ENCODE peak calls at places on chromosomes 2 and 18, in eight cellular contexts. U is hepatocyte; Y is psoas muscle; P is lower lobe of right lung; S is Peyer's patch; A is left ventricle myocardium inferior; D is H9; G is CD4-positive, CD25-positive, alpha-beta regulatory T cell. O is an unnamed sample.
A peak's percentile ranks its signal among the peaks of the same experiment; 100 is the strongest.

GRCh38 chr2:31987454-31987853 is 23.4 kb downstream of the MEMO1 start:
- DNase-seq in U (no peak), Y (peak; percentile 27), P (no peak), S (no peak), A (no peak), D (no peak), G (no peak), O (no peak)

GRCh38 chr18:63307555-63308200 is 11.9 kb downstream of the BCL2 start:
- DNase-seq in U (no peak), Y (no peak), P (no peak), S (no peak), A (no peak), D (no peak), G (no peak), O (no peak)

GRCh38 chr2:263022-263738 is 652 bp downstream of the SH3YL1 start:
- DNase-seq in U (peak; percentile 34), Y (no peak), P (no peak), S (no peak), A (no peak), D (no peak), G (no peak), O (peak; percentile 48)

GRCh38 chr18:27942706-27943105 is 234.2 kb downstream of the CDH2 start:
- DNase-seq in U (no peak), Y (no peak), P (no peak), S (no peak), A (no peak), D (no peak), G (no peak), O (no peak)

GRCh38 chr2:10412380-10412779 is 35.7 kb downstream of the ODC1 start:
- DNase-seq in U (no peak), Y (no peak), P (no peak), S (no peak), A (no peak), D (peak; percentile 76), G (no peak), O (no peak)

GRCh38 chr18:38698108-38698507 is 1132.5 kb upstream of the CELF4 start:
- DNase-seq in U (no peak), Y (no peak), P (no peak), S (no peak), A (no peak), D (peak; percentile 39), G (no peak), O (no peak)

GRCh38 chr2:158979775-158980174 is 11.3 kb downstream of the TANC1 start:
- DNase-seq in U (no peak), Y (no peak), P (no peak), S (no peak), A (no peak), D (no peak), G (no peak), O (no peak)

GRCh38 chr2:207727256-207727655 is 15.8 kb downstream of the CCNYL1 start:
- DNase-seq in U (no peak), Y (no peak), P (no peak), S (no peak), A (no peak), D (no peak), G (no peak), O (no peak)

GRCh38 chr2:159506764-159507406 is 109.5 kb downstream of the BAZ2B start:
- DNase-seq in U (peak; percentile 34), Y (no peak), P (no peak), S (no peak), A (no peak), D (no peak), G (no peak), O (no peak)

GRCh38 chr18:2908166-2908945 is 61.5 kb downstream of the EMILIN2 start:
- DNase-seq in U (no peak), Y (no peak), P (no peak), S (no peak), A (no peak), D (no peak), G (no peak), O (no peak)

GRCh38 chr2:222655406-222655747 is 515 bp downstream of the FARSB start:
- DNase-seq in U (peak; percentile 48), Y (no peak), P (no peak), S (no peak), A (no peak), D (no peak), G (no peak), O (no peak)

GRCh38 chr18:48036641-48037421 is 106.4 kb upstream of the SMAD2 start:
- DNase-seq in U (no peak), Y (no peak), P (no peak), S (no peak), A (no peak), D (no peak), G (no peak), O (no peak)

GRCh38 chr2:64905338-64906024 is 83.7 kb upstream of the SLC1A4 start:
- DNase-seq in U (no peak), Y (peak; percentile 18), P (peak; percentile 65), S (no peak), A (no peak), D (no peak), G (no peak), O (no peak)

GRCh38 chr18:11673560-11673959 is 15.5 kb upstream of the GNAL start:
- DNase-seq in U (no peak), Y (no peak), P (no peak), S (no peak), A (no peak), D (peak; percentile 12), G (no peak), O (no peak)

GRCh38 chr18:11676386-11676785 is 12.7 kb upstream of the GNAL start:
- DNase-seq in U (no peak), Y (no peak), P (no peak), S (no peak), A (no peak), D (no peak), G (no peak), O (no peak)

GRCh38 chr18:11672198-11672597 is 16.9 kb upstream of the GNAL start:
- DNase-seq in U (no peak), Y (no peak), P (no peak), S (no peak), A (no peak), D (peak; percentile 18), G (no peak), O (no peak)

GRCh38 chr18:11672846-11673454 is 16.1 kb upstream of the GNAL start:
- DNase-seq in U (no peak), Y (no peak), P (no peak), S (no peak), A (no peak), D (peak; percentile 8), G (no peak), O (no peak)

GRCh38 chr18:11674119-11674518 is 14.9 kb upstream of the GNAL start:
- DNase-seq in U (no peak), Y (no peak), P (no peak), S (no peak), A (no peak), D (no peak), G (no peak), O (no peak)
- H3K27me3 ChIP-seq in U (peaks cover 8% of the 10 kb centered on the region), Y (no peaks in the 10 kb centered on the region), P (peaks cover 15% of the 10 kb centered on the region), S (no peaks in the 10 kb centered on the region), A (peaks cover 85% of the 10 kb centered on the region), D (no peaks in the 10 kb centered on the region), G (no peaks in the 10 kb centered on the region), O (no peaks in the 10 kb centered on the region)

GRCh38 chr2:105394951-105395611 is 3.8 kb downstream of the FHL2 start:
- DNase-seq in U (no peak), Y (no peak), P (no peak), S (no peak), A (no peak), D (no peak), G (no peak), O (no peak)

GRCh38 chr2:105391058-105391627 is 7.7 kb downstream of the FHL2 start:
- DNase-seq in U (no peak), Y (no peak), P (no peak), S (no peak), A (no peak), D (no peak), G (no peak), O (peak; percentile 44)

GRCh38 chr2:105391763-105392662 is 6.8 kb downstream of the FHL2 start:
- DNase-seq in U (no peak), Y (no peak), P (no peak), S (no peak), A (no peak), D (no peak), G (no peak), O (peak; percentile 30)

GRCh38 chr2:105395691-105396090 is 3.2 kb downstream of the FHL2 start:
- DNase-seq in U (no peak), Y (no peak), P (no peak), S (no peak), A (no peak), D (no peak), G (no peak), O (peak; percentile 61)

GRCh38 chr2:105393373-105394055 is 5.3 kb downstream of the FHL2 start:
- DNase-seq in U (no peak), Y (no peak), P (no peak), S (no peak), A (peak; percentile 53), D (no peak), G (no peak), O (peak; percentile 68)
- H3K27ac ChIP-seq in U (no peak overlapping the region), Y (peak overlapping the region; percentile 92), P (no peak overlapping the region), S (no peak overlapping the region), A (peak overlapping the region; percentile 86), D (no peak overlapping the region), G (no peak overlapping the region), O (peak overlapping the region; percentile 98)

GRCh38 chr2:206266130-206267125 is 8.0 kb upstream of the ZDBF2 start:
- DNase-seq in U (no peak), Y (no peak), P (no peak), S (no peak), A (no peak), D (no peak), G (no peak), O (no peak)
- H3K27me3 ChIP-seq in U (peaks cover 91% of the 10 kb centered on the region), Y (peaks cover 14% of the 10 kb centered on the region), P (peaks cover 79% of the 10 kb centered on the region), S (peaks cover 5% of the 10 kb centered on the region), A (peaks cover 100% of the 10 kb centered on the region), D (no peaks in the 10 kb centered on the region), G (peaks cover 44% of the 10 kb centered on the region), O (no peaks in the 10 kb centered on the region)

GRCh38 chr2:238439912-238440311 is 13.2 kb downstream of the ASB1 start:
- DNase-seq in U (no peak), Y (no peak), P (no peak), S (no peak), A (no peak), D (no peak), G (no peak), O (no peak)

GRCh38 chr2:238441262-238442114 is 14.8 kb downstream of the ASB1 start:
- DNase-seq in U (no peak), Y (no peak), P (no peak), S (no peak), A (no peak), D (no peak), G (no peak), O (no peak)

GRCh38 chr2:238439093-238439849 is 12.5 kb downstream of the ASB1 start:
- DNase-seq in U (no peak), Y (peak; percentile 51), P (no peak), S (no peak), A (no peak), D (no peak), G (no peak), O (no peak)

GRCh38 chr2:238440767-238441166 is 14.0 kb downstream of the ASB1 start:
- DNase-seq in U (no peak), Y (no peak), P (no peak), S (no peak), A (no peak), D (no peak), G (no peak), O (no peak)

DNA sequence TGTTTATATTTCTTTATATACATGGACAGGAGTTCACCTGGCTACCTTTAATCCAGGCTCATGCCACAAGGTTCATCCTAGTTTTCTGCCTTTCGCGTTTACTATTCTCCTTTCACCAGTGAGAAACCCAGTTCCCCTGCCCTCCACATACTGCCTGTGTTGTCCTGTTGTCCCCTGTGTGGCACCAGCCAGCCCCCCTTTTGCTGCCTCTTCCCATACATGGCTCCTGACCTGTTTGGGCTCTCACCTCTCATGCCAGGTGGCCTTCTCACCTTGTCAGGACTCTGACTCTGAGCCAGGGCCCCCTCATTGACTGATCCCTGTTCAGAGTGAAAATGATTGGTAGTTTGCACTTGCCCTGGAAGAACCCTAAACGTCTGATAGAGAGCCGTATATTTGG is 13.6 kb downstream of the ASB1 start:
- DNase-seq in U (no peak), Y (no peak), P (no peak), S (no peak), A (no peak), D (no peak), G (no peak), O (no peak)
- H3K27ac ChIP-seq in U (peak overlapping the region; percentile 66), Y (peak overlapping the region; percentile 5), P (no peak overlapping the region), S (no peak overlapping the region), A (peak overlapping the region; percentile 82), D (no peak overlapping the region), G (no peak overlapping the region), O (no peak overlapping the region)